ENCODE peak calls at places on chromosomes 2 and 18, in nine cellular contexts. Y is naive thymus-derived CD4-positive, alpha-beta T cell; S is fibroblast of pulmonary artery; H is activated naive CD4-positive, alpha-beta T cell; D is T-helper 9 cell; P is activated CD4-positive, alpha-beta T cell treated with anti-CD3 and anti-CD28 coated beads, Interleukin-2, amount 50 U/mL, for 1 hour; A is GM13977; V is GM23248; J is SIG-M5. O is an unnamed sample.

GRCh38 chr2:83022631-83023210 is 1436.4 kb downstream of the SUCLG1 start:
- DNase-seq in D (no peak), P (no peak), Y (no peak), J (no peak), S (peak), H (no peak), V (no peak), A (no peak), O (no peak)

GRCh38 chr2:127695491-127696472 is 5.5 kb upstream of the SFT2D3 start:
- DNase-seq in S (peak), Y (peak), H (peak), J (no peak), D (peak), P (peak), V (peak), A (peak), O (peak)

GRCh38 chr2:231666171-231667095 is 41.9 kb upstream of the PTMA start:
- DNase-seq in H (no peak), D (no peak), V (peak), P (no peak), J (peak), S (peak), Y (no peak), A (peak), O (peak)

GRCh38 chr2:7795358-7796199 is 878.4 kb downstream of the RNF144A start:
- DNase-seq in A (no peak), Y (no peak), P (no peak), D (no peak), V (peak), J (no peak), S (peak), H (no peak), O (no peak)

GRCh38 chr18:8505036-8505435 is 104.2 kb upstream of the RAB12 start:
- DNase-seq in A (no peak), V (no peak), H (no peak), S (no peak), J (no peak), Y (no peak), P (no peak), D (no peak), O (no peak)

GRCh38 chr2:237144516-237144915 is 58.8 kb downstream of the COPS8 start:
- DNase-seq in Y (no peak), S (no peak), A (no peak), D (no peak), H (no peak), P (no peak), V (no peak), J (no peak), O (no peak)

GRCh38 chr2:230895536-230896345 is 29.3 kb downstream of the GPR55 start:
- DNase-seq in V (no peak), H (no peak), Y (no peak), J (no peak), A (no peak), S (no peak), P (no peak), D (no peak), O (peak)

GRCh38 chr2:25822190-25823117 is 55.8 kb downstream of the ASXL2 start:
- DNase-seq in A (peak), Y (peak), V (peak), J (no peak), S (peak), P (peak), D (peak), H (peak), O (peak)

GRCh38 chr18:1777843-1778242 is 793.5 kb downstream of the METTL4 start:
- DNase-seq in V (no peak), A (no peak), S (no peak), D (no peak), J (no peak), Y (no peak), P (no peak), H (no peak), O (no peak)

GRCh38 chr2:239122711-239123110 is 274.8 kb downstream of the TWIST2 start:
- DNase-seq in S (no peak), J (no peak), Y (no peak), H (no peak), A (no peak), V (no peak), P (no peak), D (no peak), O (no peak)

GRCh38 chr2:11175293-11175795 is 20.1 kb downstream of the SLC66A3 start:
- DNase-seq in J (no peak), Y (no peak), H (no peak), D (no peak), P (no peak), S (peak), V (peak), A (no peak), O (no peak)

GRCh38 chr2:219868635-219869034 is 241.2 kb downstream of the SLC4A3 start:
- DNase-seq in S (no peak), D (no peak), V (no peak), J (no peak), A (no peak), Y (no peak), P (no peak), H (no peak), O (no peak)

GRCh38 chr2:49021170-49021743 is 133.1 kb downstream of the FSHR start:
- DNase-seq in V (no peak), A (no peak), H (no peak), P (no peak), J (no peak), Y (no peak), S (no peak), D (no peak), O (no peak)

GRCh38 chr2:32937602-32938450 is 8.9 kb upstream of the LTBP1 start:
- DNase-seq in A (no peak), D (no peak), J (no peak), H (no peak), S (peak), V (peak), Y (no peak), P (no peak), O (no peak)

GRCh38 chr18:64165906-64166305 is 17.0 kb upstream of the LINC00305 start:
- DNase-seq in H (no peak), V (peak), P (no peak), S (no peak), D (no peak), A (no peak), Y (no peak), J (no peak), O (no peak)

GRCh38 chr2:239326831-239327535 is 73.8 kb downstream of the HDAC4 start:
- DNase-seq in V (no peak), H (peak), A (peak), P (peak), S (no peak), J (no peak), D (peak), Y (peak), O (peak)

GRCh38 chr2:20052229-20052871 is 922 bp upstream of the LAPTM4A start:
- DNase-seq in A (no peak), S (peak), Y (no peak), J (no peak), P (no peak), V (peak), H (no peak), D (no peak), O (no peak)

GRCh38 chr2:118728984-118729383 is 118.5 kb downstream of the EN1 start:
- DNase-seq in A (no peak), S (no peak), D (no peak), H (no peak), Y (no peak), P (no peak), J (no peak), V (no peak), O (no peak)

GRCh38 chr18:49070552-49070951 is 119.8 kb upstream of the SMAD7 start:
- DNase-seq in D (no peak), J (no peak), V (no peak), P (no peak), A (no peak), H (no peak), S (no peak), Y (no peak), O (no peak)

GRCh38 chr2:44273596-44273995 is 1.7 kb upstream of the SLC3A1 start:
- DNase-seq in H (no peak), S (peak), A (no peak), V (peak), J (no peak), D (no peak), P (no peak), Y (no peak), O (no peak)

GRCh38 chr2:225334524-225334923 is 65.0 kb upstream of the NYAP2 start:
- DNase-seq in S (no peak), V (no peak), D (no peak), H (no peak), J (no peak), Y (no peak), A (no peak), P (no peak), O (no peak)

GRCh38 chr18:11512096-11513030 is 97.0 kb upstream of the SLC35G4 start:
- DNase-seq in S (peak), J (no peak), P (no peak), V (peak), Y (no peak), H (no peak), A (no peak), D (no peak), O (no peak)

GRCh38 chr2:227710986-227711385 is 6.8 kb downstream of the SLC19A3 start:
- DNase-seq in Y (no peak), S (no peak), J (no peak), V (no peak), P (no peak), A (no peak), D (no peak), H (no peak), O (no peak)